ENCODE peak calls at places on chromosomes 6 and 20, in six cellular contexts. One of them, this sample, is unnamed.

GRCh38 chr20:56178219-56178618 is 70.3 kb upstream of the MC3R start:
- DNase-seq in K562: no peak
- DNase-seq in H1: no peak
- DNase-seq in SK-N-SH: no peak
- DNase-seq in HepG2: no peak
- DNase-seq in HCT116: no peak
- DNase-seq in this sample: peak

GRCh38 chr6:2109796-2110195 is 135.6 kb downstream of the GMDS start:
- DNase-seq in K562: no peak
- DNase-seq in H1: no peak
- DNase-seq in SK-N-SH: no peak
- DNase-seq in HepG2: no peak
- DNase-seq in HCT116: no peak
- DNase-seq in this sample: no peak

GRCh38 chr6:11007715-11008608 is 36.1 kb downstream of the ELOVL2 start:
- DNase-seq in K562: no peak
- DNase-seq in H1: no peak
- DNase-seq in SK-N-SH: no peak
- DNase-seq in HepG2: peak
- DNase-seq in HCT116: peak
- DNase-seq in this sample: no peak

GRCh38 chr6:83216806-83217205 is 23.6 kb downstream of the RWDD2A start:
- DNase-seq in K562: no peak
- DNase-seq in H1: no peak
- DNase-seq in SK-N-SH: no peak
- DNase-seq in HepG2: no peak
- DNase-seq in HCT116: no peak
- DNase-seq in this sample: no peak

GRCh38 chr6:142545147-142545546 is 243.3 kb downstream of the ADGRG6 start:
- DNase-seq in K562: no peak
- DNase-seq in H1: no peak
- DNase-seq in SK-N-SH: no peak
- DNase-seq in HepG2: no peak
- DNase-seq in HCT116: no peak
- DNase-seq in this sample: no peak

GRCh38 chr6:41039060-41039998 is at the start of gene UNC5CL:
- DNase-seq in K562: peak
- DNase-seq in H1: peak
- DNase-seq in SK-N-SH: peak
- DNase-seq in HepG2: peak
- DNase-seq in HCT116: peak
- DNase-seq in this sample: peak

GRCh38 chr6:46015119-46015968 is at the start of gene CLIC5:
- DNase-seq in K562: peak
- DNase-seq in H1: peak
- DNase-seq in SK-N-SH: peak
- DNase-seq in HepG2: no peak
- DNase-seq in HCT116: no peak
- DNase-seq in this sample: peak

GRCh38 chr6:10626154-10626741 is 68.2 kb downstream of the C6orf52 start:
- DNase-seq in K562: no peak
- DNase-seq in H1: no peak
- DNase-seq in SK-N-SH: no peak
- DNase-seq in HepG2: no peak
- DNase-seq in HCT116: no peak
- DNase-seq in this sample: no peak

GRCh38 chr20:10637062-10637559 is 36.7 kb downstream of the JAG1 start:
- DNase-seq in K562: no peak
- DNase-seq in H1: no peak
- DNase-seq in SK-N-SH: no peak
- DNase-seq in HepG2: no peak
- DNase-seq in HCT116: no peak
- DNase-seq in this sample: no peak

GRCh38 chr6:1498491-1499113 is 109.2 kb downstream of the FOXF2 start:
- DNase-seq in K562: no peak
- DNase-seq in H1: no peak
- DNase-seq in SK-N-SH: no peak
- DNase-seq in HepG2: peak
- DNase-seq in HCT116: no peak
- DNase-seq in this sample: peak

GRCh38 chr6:90860822-90861601 is 274.1 kb upstream of the MAP3K7 start:
- DNase-seq in K562: peak
- DNase-seq in H1: no peak
- DNase-seq in SK-N-SH: no peak
- DNase-seq in HepG2: peak
- DNase-seq in HCT116: no peak
- DNase-seq in this sample: no peak

GRCh38 chr20:46592580-46593362 is 42.3 kb upstream of the OCSTAMP start:
- DNase-seq in K562: no peak
- DNase-seq in H1: no peak
- DNase-seq in SK-N-SH: no peak
- DNase-seq in HepG2: peak
- DNase-seq in HCT116: peak
- DNase-seq in this sample: peak

GRCh38 chr20:39108746-39109145 is 146.6 kb downstream of the DHX35 start:
- DNase-seq in K562: no peak
- DNase-seq in H1: no peak
- DNase-seq in SK-N-SH: no peak
- DNase-seq in HepG2: peak
- DNase-seq in HCT116: no peak
- DNase-seq in this sample: no peak

GRCh38 chr6:30821862-30822784 is 62.2 kb upstream of the DDR1 start:
- DNase-seq in K562: peak
- DNase-seq in H1: no peak
- DNase-seq in SK-N-SH: peak
- DNase-seq in HepG2: peak
- DNase-seq in HCT116: no peak
- DNase-seq in this sample: peak

GRCh38 chr6:4603291-4603690 is 172.9 kb upstream of the CDYL start:
- DNase-seq in K562: no peak
- DNase-seq in H1: no peak
- DNase-seq in SK-N-SH: no peak
- DNase-seq in HepG2: no peak
- DNase-seq in HCT116: peak
- DNase-seq in this sample: no peak

GRCh38 chr6:82006027-82006738 is 241.4 kb downstream of the IBTK start:
- DNase-seq in K562: no peak
- DNase-seq in H1: peak
- DNase-seq in SK-N-SH: peak
- DNase-seq in HepG2: peak
- DNase-seq in HCT116: no peak
- DNase-seq in this sample: no peak

GRCh38 chr6:96811136-96811535 is 26.1 kb downstream of the GPR63 start:
- DNase-seq in K562: no peak
- DNase-seq in H1: no peak
- DNase-seq in SK-N-SH: no peak
- DNase-seq in HepG2: no peak
- DNase-seq in HCT116: no peak
- DNase-seq in this sample: no peak

GRCh38 chr20:43752561-43753301 is 25.9 kb upstream of the GTSF1L start:
- DNase-seq in K562: no peak
- DNase-seq in H1: no peak
- DNase-seq in SK-N-SH: no peak
- DNase-seq in HepG2: no peak
- DNase-seq in HCT116: no peak
- DNase-seq in this sample: no peak

GRCh38 chr20:17887331-17888030 is 81.1 kb downstream of the SNX5 start:
- DNase-seq in K562: no peak
- DNase-seq in H1: no peak
- DNase-seq in SK-N-SH: no peak
- DNase-seq in HepG2: peak
- DNase-seq in HCT116: no peak
- DNase-seq in this sample: no peak

GRCh38 chr6:27251672-27252251 is 4.3 kb downstream of the PRSS16 start:
- DNase-seq in K562: peak
- DNase-seq in H1: peak
- DNase-seq in SK-N-SH: peak
- DNase-seq in HepG2: no peak
- DNase-seq in HCT116: peak
- DNase-seq in this sample: peak

GRCh38 chr20:44863661-44864060 is 21.8 kb upstream of the YWHAB start:
- DNase-seq in K562: no peak
- DNase-seq in H1: peak
- DNase-seq in SK-N-SH: no peak
- DNase-seq in HepG2: no peak
- DNase-seq in HCT116: no peak
- DNase-seq in this sample: no peak

GRCh38 chr6:47057830-47058540 is 15.9 kb upstream of the ADGRF1 start:
- DNase-seq in K562: no peak
- DNase-seq in H1: no peak
- DNase-seq in SK-N-SH: no peak
- DNase-seq in HepG2: peak
- DNase-seq in HCT116: no peak
- DNase-seq in this sample: no peak

DNA sequence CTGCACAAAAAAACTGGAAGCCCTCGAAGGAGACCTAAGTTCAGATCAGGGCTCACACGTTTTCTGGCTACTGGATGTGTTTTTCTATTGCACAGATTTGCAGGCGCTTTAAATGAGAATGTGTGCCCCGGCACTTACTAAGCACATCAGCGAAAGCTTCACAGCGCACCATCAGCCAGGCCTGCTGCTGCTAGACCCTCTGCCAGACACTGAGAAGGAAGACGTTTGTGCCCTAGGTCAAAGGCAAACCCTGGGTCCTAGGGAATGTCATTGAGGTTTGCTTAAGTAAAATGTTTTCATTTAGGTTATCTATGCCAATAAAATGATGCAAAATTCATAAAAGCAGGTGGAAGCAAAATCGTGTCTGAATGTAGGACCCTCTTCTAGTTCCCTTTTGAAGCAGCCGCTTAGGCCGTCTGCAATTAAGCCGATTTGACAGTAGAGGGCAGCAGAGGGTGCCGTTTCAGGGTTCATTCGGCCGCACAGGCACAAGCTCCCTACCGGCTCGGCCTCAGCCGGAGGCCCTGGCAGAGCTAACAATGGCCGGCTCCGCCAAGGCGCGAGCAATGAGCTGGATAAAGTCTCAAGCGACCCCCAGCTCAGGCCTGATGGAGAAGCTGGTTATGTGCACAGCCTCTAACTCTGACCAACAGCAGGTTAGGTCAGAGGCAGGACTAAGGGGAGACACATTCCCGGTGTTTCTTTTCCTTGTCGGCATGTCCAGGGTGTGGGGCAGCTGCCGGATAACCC is 107.2 kb upstream of the FOXA2 start:
- DNase-seq in K562: peak
- DNase-seq in H1: peak
- DNase-seq in SK-N-SH: peak
- DNase-seq in HepG2: peak
- DNase-seq in HCT116: peak
- DNase-seq in this sample: peak
- TF ChIP-seq JUND in K562: no peak
- TF ChIP-seq JUND in H1: no peak
- TF ChIP-seq JUND in SK-N-SH: no peak
- TF ChIP-seq JUND in HepG2: peak
- TF ChIP-seq JUND in HCT116: no peak
- TF ChIP-seq JUND in this sample: no peak

DNA sequence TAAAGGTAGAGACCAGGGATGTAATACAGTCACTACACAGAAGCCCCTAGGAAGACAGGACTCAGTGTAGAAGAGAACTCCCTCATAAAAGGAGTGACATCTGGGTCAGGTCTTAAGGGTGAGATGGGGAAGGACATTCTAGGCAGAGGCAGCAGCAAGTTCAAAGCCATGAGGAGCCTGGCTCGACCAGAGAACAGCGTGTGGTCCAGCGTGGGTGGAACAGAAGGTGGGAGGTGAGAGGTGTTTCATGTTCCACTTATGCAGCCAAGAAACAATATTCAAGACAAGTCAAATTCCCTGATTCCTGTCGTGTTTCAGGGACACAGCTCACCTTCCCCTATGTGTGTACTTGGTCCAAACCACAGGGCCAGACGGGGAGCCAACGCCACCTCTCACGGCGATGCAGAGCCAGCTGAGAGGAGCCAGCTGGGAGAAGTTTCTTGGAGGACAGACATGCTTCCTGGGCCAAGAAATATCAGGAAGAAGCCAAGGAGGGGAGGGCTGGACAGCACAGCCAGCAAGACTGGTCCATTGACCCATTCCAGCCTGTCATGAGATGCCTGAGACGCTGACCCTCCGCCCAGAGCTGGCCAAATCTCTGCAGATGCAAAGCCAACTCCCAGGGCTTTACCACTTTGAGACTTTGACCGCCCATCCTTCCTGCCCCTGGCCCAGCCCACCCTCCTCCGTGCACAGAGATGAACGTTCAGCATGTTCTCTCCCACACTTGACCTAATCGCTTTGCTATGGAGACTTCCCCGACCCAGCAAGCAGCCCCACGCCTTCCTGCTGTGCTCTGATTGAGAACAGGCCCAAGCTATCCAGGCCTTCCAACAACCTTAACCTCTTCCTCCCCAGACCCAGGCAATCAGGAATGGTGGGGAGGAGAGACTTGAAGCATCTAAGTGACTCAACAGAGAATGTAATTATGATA is 113.8 kb downstream of the PRND start:
- DNase-seq in K562: no peak
- DNase-seq in H1: no peak
- DNase-seq in SK-N-SH: no peak
- DNase-seq in HepG2: no peak
- DNase-seq in HCT116: no peak
- DNase-seq in this sample: no peak
- TF ChIP-seq JUND in K562: no peak
- TF ChIP-seq JUND in H1: no peak
- TF ChIP-seq JUND in SK-N-SH: no peak
- TF ChIP-seq JUND in HepG2: no peak
- TF ChIP-seq JUND in HCT116: no peak
- TF ChIP-seq JUND in this sample: no peak

DNA sequence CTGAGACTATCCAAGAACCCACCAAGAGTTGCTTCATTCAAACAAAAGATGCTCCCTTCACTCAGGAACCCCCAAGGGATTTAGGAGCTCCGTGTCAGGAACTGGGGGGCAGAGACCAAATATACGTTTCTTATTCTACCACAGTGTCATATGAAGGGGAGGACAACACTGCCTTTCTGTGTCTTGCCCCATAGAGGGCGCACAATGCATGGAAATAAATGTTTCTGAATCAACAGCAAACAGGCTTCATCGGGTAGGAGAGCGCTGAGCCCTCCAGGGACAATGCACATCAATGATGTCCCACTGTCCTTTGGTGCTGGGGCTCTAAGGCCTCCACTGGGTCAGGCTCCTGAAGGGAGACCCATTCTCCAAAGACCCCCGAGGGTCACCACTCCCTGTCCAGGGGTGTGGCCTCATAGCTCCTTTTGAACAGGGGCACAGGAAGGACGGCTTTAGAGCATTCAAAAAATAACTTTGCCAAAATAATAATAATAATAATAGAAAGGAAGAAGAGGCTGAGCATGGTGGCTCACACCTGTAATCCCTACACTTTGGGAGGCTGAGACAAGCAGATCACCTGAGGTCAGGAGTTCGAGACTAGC is 31.1 kb downstream of the PLG start:
- DNase-seq in K562: peak
- DNase-seq in H1: peak
- DNase-seq in SK-N-SH: peak
- DNase-seq in HepG2: peak
- DNase-seq in HCT116: peak
- DNase-seq in this sample: peak
- TF ChIP-seq JUND in K562: peak
- TF ChIP-seq JUND in H1: no peak
- TF ChIP-seq JUND in SK-N-SH: no peak
- TF ChIP-seq JUND in HepG2: no peak
- TF ChIP-seq JUND in HCT116: no peak
- TF ChIP-seq JUND in this sample: no peak

GRCh38 chr6:125124250-125124777 is 29.3 kb upstream of the TPD52L1 start:
- DNase-seq in K562: no peak
- DNase-seq in H1: no peak
- DNase-seq in SK-N-SH: no peak
- DNase-seq in HepG2: peak
- DNase-seq in HCT116: peak
- DNase-seq in this sample: no peak
- TF ChIP-seq JUND in K562: no peak
- TF ChIP-seq JUND in H1: no peak
- TF ChIP-seq JUND in SK-N-SH: no peak
- TF ChIP-seq JUND in HepG2: no peak
- TF ChIP-seq JUND in HCT116: no peak
- TF ChIP-seq JUND in this sample: no peak

This sample was measured in T47D.